ENCODE peak calls at places on chromosomes 5 and 9, in ten cellular contexts. One of them, this sample, is unnamed.

GRCh38 chr9:21096172-21096900 is 18.6 kb upstream of the IFNB1 start:
- DNase-seq in stimulated activated CD8-positive, alpha-beta memory T cell treated with anti-CD3 and anti-CD28 coated beads, Interleukin-2, amount 100 ng/mL, for 48 hours: no peak
- DNase-seq in T-helper 17 cell: peak
- DNase-seq in ELR: peak
- DNase-seq in KG1: no peak
- DNase-seq in putamen: peak
- DNase-seq in central memory CD4-positive, alpha-beta T cell: peak
- DNase-seq in psoas muscle: no peak
- DNase-seq in NCI-H82: no peak
- DNase-seq in HT-29: peak
- DNase-seq in this sample: peak

GRCh38 chr5:177389368-177390169 is 5.3 kb downstream of the SLC34A1 start:
- DNase-seq in putamen: no peak
- DNase-seq in KG1: no peak
- DNase-seq in stimulated activated CD8-positive, alpha-beta memory T cell treated with anti-CD3 and anti-CD28 coated beads, Interleukin-2, amount 100 ng/mL, for 48 hours: no peak
- DNase-seq in ELR: peak
- DNase-seq in NCI-H82: no peak
- DNase-seq in HT-29: peak
- DNase-seq in central memory CD4-positive, alpha-beta T cell: peak
- DNase-seq in T-helper 17 cell: peak
- DNase-seq in psoas muscle: no peak
- DNase-seq in this sample: no peak

GRCh38 chr9:137725598-137725997 is 106.8 kb downstream of the EHMT1 start:
- DNase-seq in putamen: no peak
- DNase-seq in KG1: no peak
- DNase-seq in NCI-H82: no peak
- DNase-seq in T-helper 17 cell: no peak
- DNase-seq in ELR: no peak
- DNase-seq in central memory CD4-positive, alpha-beta T cell: no peak
- DNase-seq in stimulated activated CD8-positive, alpha-beta memory T cell treated with anti-CD3 and anti-CD28 coated beads, Interleukin-2, amount 100 ng/mL, for 48 hours: no peak
- DNase-seq in psoas muscle: no peak
- DNase-seq in HT-29: no peak
- DNase-seq in this sample: no peak

GRCh38 chr9:91516061-91516460 is 92.4 kb upstream of the NFIL3 start:
- DNase-seq in KG1: no peak
- DNase-seq in T-helper 17 cell: no peak
- DNase-seq in NCI-H82: no peak
- DNase-seq in central memory CD4-positive, alpha-beta T cell: no peak
- DNase-seq in HT-29: no peak
- DNase-seq in psoas muscle: no peak
- DNase-seq in putamen: no peak
- DNase-seq in ELR: no peak
- DNase-seq in stimulated activated CD8-positive, alpha-beta memory T cell treated with anti-CD3 and anti-CD28 coated beads, Interleukin-2, amount 100 ng/mL, for 48 hours: no peak
- DNase-seq in this sample: no peak

GRCh38 chr5:126811515-126812198 is 34.7 kb downstream of the LMNB1 start:
- DNase-seq in stimulated activated CD8-positive, alpha-beta memory T cell treated with anti-CD3 and anti-CD28 coated beads, Interleukin-2, amount 100 ng/mL, for 48 hours: no peak
- DNase-seq in NCI-H82: no peak
- DNase-seq in ELR: peak
- DNase-seq in KG1: no peak
- DNase-seq in T-helper 17 cell: no peak
- DNase-seq in central memory CD4-positive, alpha-beta T cell: peak
- DNase-seq in psoas muscle: no peak
- DNase-seq in HT-29: no peak
- DNase-seq in putamen: no peak
- DNase-seq in this sample: no peak

GRCh38 chr5:95670568-95670967 is 12.2 kb downstream of the SPATA9 start:
- DNase-seq in psoas muscle: no peak
- DNase-seq in NCI-H82: no peak
- DNase-seq in KG1: no peak
- DNase-seq in central memory CD4-positive, alpha-beta T cell: no peak
- DNase-seq in putamen: no peak
- DNase-seq in T-helper 17 cell: no peak
- DNase-seq in stimulated activated CD8-positive, alpha-beta memory T cell treated with anti-CD3 and anti-CD28 coated beads, Interleukin-2, amount 100 ng/mL, for 48 hours: no peak
- DNase-seq in HT-29: no peak
- DNase-seq in ELR: no peak
- DNase-seq in this sample: no peak

GRCh38 chr9:120524038-120524437 is 55.9 kb downstream of the CDK5RAP2 start:
- DNase-seq in T-helper 17 cell: no peak
- DNase-seq in central memory CD4-positive, alpha-beta T cell: no peak
- DNase-seq in KG1: no peak
- DNase-seq in HT-29: no peak
- DNase-seq in stimulated activated CD8-positive, alpha-beta memory T cell treated with anti-CD3 and anti-CD28 coated beads, Interleukin-2, amount 100 ng/mL, for 48 hours: no peak
- DNase-seq in NCI-H82: no peak
- DNase-seq in ELR: no peak
- DNase-seq in psoas muscle: no peak
- DNase-seq in putamen: no peak
- DNase-seq in this sample: no peak

GRCh38 chr9:135144581-135145108 is 57.2 kb downstream of the OLFM1 start:
- DNase-seq in HT-29: no peak
- DNase-seq in T-helper 17 cell: no peak
- DNase-seq in central memory CD4-positive, alpha-beta T cell: no peak
- DNase-seq in ELR: no peak
- DNase-seq in KG1: no peak
- DNase-seq in NCI-H82: peak
- DNase-seq in psoas muscle: no peak
- DNase-seq in stimulated activated CD8-positive, alpha-beta memory T cell treated with anti-CD3 and anti-CD28 coated beads, Interleukin-2, amount 100 ng/mL, for 48 hours: no peak
- DNase-seq in putamen: no peak
- DNase-seq in this sample: no peak

GRCh38 chr5:159324097-159324760 is 6.1 kb downstream of the IL12B start:
- DNase-seq in stimulated activated CD8-positive, alpha-beta memory T cell treated with anti-CD3 and anti-CD28 coated beads, Interleukin-2, amount 100 ng/mL, for 48 hours: no peak
- DNase-seq in central memory CD4-positive, alpha-beta T cell: no peak
- DNase-seq in ELR: peak
- DNase-seq in putamen: no peak
- DNase-seq in T-helper 17 cell: no peak
- DNase-seq in HT-29: no peak
- DNase-seq in KG1: no peak
- DNase-seq in NCI-H82: peak
- DNase-seq in psoas muscle: no peak
- DNase-seq in this sample: no peak

GRCh38 chr5:139812323-139812722 is 16.7 kb downstream of the PSD2 start:
- DNase-seq in psoas muscle: peak
- DNase-seq in NCI-H82: no peak
- DNase-seq in T-helper 17 cell: no peak
- DNase-seq in central memory CD4-positive, alpha-beta T cell: no peak
- DNase-seq in putamen: no peak
- DNase-seq in KG1: no peak
- DNase-seq in stimulated activated CD8-positive, alpha-beta memory T cell treated with anti-CD3 and anti-CD28 coated beads, Interleukin-2, amount 100 ng/mL, for 48 hours: no peak
- DNase-seq in HT-29: no peak
- DNase-seq in ELR: no peak
- DNase-seq in this sample: no peak

GRCh38 chr5:111742595-111742994 is 14.4 kb downstream of the NREP start:
- DNase-seq in HT-29: no peak
- DNase-seq in KG1: no peak
- DNase-seq in ELR: peak
- DNase-seq in putamen: no peak
- DNase-seq in stimulated activated CD8-positive, alpha-beta memory T cell treated with anti-CD3 and anti-CD28 coated beads, Interleukin-2, amount 100 ng/mL, for 48 hours: no peak
- DNase-seq in NCI-H82: no peak
- DNase-seq in central memory CD4-positive, alpha-beta T cell: no peak
- DNase-seq in psoas muscle: no peak
- DNase-seq in T-helper 17 cell: no peak
- DNase-seq in this sample: peak

GRCh38 chr9:2016411-2017208 is 1.5 kb downstream of the SMARCA2 start:
- DNase-seq in KG1: peak
- DNase-seq in NCI-H82: peak
- DNase-seq in HT-29: peak
- DNase-seq in ELR: peak
- DNase-seq in stimulated activated CD8-positive, alpha-beta memory T cell treated with anti-CD3 and anti-CD28 coated beads, Interleukin-2, amount 100 ng/mL, for 48 hours: peak
- DNase-seq in central memory CD4-positive, alpha-beta T cell: peak
- DNase-seq in T-helper 17 cell: peak
- DNase-seq in psoas muscle: peak
- DNase-seq in putamen: peak
- DNase-seq in this sample: peak

GRCh38 chr5:77718934-77719610 is 57.1 kb downstream of the TBCA start:
- DNase-seq in NCI-H82: no peak
- DNase-seq in T-helper 17 cell: no peak
- DNase-seq in putamen: no peak
- DNase-seq in stimulated activated CD8-positive, alpha-beta memory T cell treated with anti-CD3 and anti-CD28 coated beads, Interleukin-2, amount 100 ng/mL, for 48 hours: no peak
- DNase-seq in central memory CD4-positive, alpha-beta T cell: no peak
- DNase-seq in KG1: no peak
- DNase-seq in ELR: no peak
- DNase-seq in psoas muscle: no peak
- DNase-seq in HT-29: no peak
- DNase-seq in this sample: no peak

GRCh38 chr5:140273401-140273877 is 29.5 kb downstream of the PFDN1 start:
- DNase-seq in HT-29: no peak
- DNase-seq in central memory CD4-positive, alpha-beta T cell: no peak
- DNase-seq in stimulated activated CD8-positive, alpha-beta memory T cell treated with anti-CD3 and anti-CD28 coated beads, Interleukin-2, amount 100 ng/mL, for 48 hours: no peak
- DNase-seq in KG1: no peak
- DNase-seq in ELR: no peak
- DNase-seq in psoas muscle: no peak
- DNase-seq in NCI-H82: no peak
- DNase-seq in T-helper 17 cell: no peak
- DNase-seq in putamen: no peak
- DNase-seq in this sample: no peak

GRCh38 chr5:173247504-173247903 is 12.5 kb upstream of the NKX2-5 start:
- DNase-seq in putamen: no peak
- DNase-seq in psoas muscle: no peak
- DNase-seq in central memory CD4-positive, alpha-beta T cell: no peak
- DNase-seq in ELR: no peak
- DNase-seq in NCI-H82: no peak
- DNase-seq in T-helper 17 cell: no peak
- DNase-seq in KG1: no peak
- DNase-seq in HT-29: no peak
- DNase-seq in stimulated activated CD8-positive, alpha-beta memory T cell treated with anti-CD3 and anti-CD28 coated beads, Interleukin-2, amount 100 ng/mL, for 48 hours: no peak
- DNase-seq in this sample: no peak

GRCh38 chr5:35319231-35320002 is 89.1 kb upstream of the PRLR start:
- DNase-seq in ELR: peak
- DNase-seq in HT-29: no peak
- DNase-seq in NCI-H82: no peak
- DNase-seq in putamen: peak
- DNase-seq in stimulated activated CD8-positive, alpha-beta memory T cell treated with anti-CD3 and anti-CD28 coated beads, Interleukin-2, amount 100 ng/mL, for 48 hours: peak
- DNase-seq in central memory CD4-positive, alpha-beta T cell: no peak
- DNase-seq in T-helper 17 cell: no peak
- DNase-seq in psoas muscle: peak
- DNase-seq in KG1: peak
- DNase-seq in this sample: no peak

GRCh38 chr5:111694183-111694582 is 62.8 kb downstream of the NREP start:
- DNase-seq in HT-29: no peak
- DNase-seq in psoas muscle: no peak
- DNase-seq in stimulated activated CD8-positive, alpha-beta memory T cell treated with anti-CD3 and anti-CD28 coated beads, Interleukin-2, amount 100 ng/mL, for 48 hours: no peak
- DNase-seq in ELR: peak
- DNase-seq in NCI-H82: no peak
- DNase-seq in putamen: no peak
- DNase-seq in T-helper 17 cell: no peak
- DNase-seq in central memory CD4-positive, alpha-beta T cell: no peak
- DNase-seq in KG1: no peak
- DNase-seq in this sample: no peak

GRCh38 chr9:11933926-11934325 is 759.3 kb upstream of the TYRP1 start:
- DNase-seq in ELR: no peak
- DNase-seq in stimulated activated CD8-positive, alpha-beta memory T cell treated with anti-CD3 and anti-CD28 coated beads, Interleukin-2, amount 100 ng/mL, for 48 hours: no peak
- DNase-seq in T-helper 17 cell: no peak
- DNase-seq in HT-29: no peak
- DNase-seq in KG1: no peak
- DNase-seq in NCI-H82: peak
- DNase-seq in putamen: no peak
- DNase-seq in central memory CD4-positive, alpha-beta T cell: no peak
- DNase-seq in psoas muscle: no peak
- DNase-seq in this sample: peak

GRCh38 chr5:154190652-154191304 is at the start of gene GALNT10:
- DNase-seq in putamen: peak
- DNase-seq in central memory CD4-positive, alpha-beta T cell: peak
- DNase-seq in HT-29: peak
- DNase-seq in psoas muscle: peak
- DNase-seq in KG1: peak
- DNase-seq in T-helper 17 cell: no peak
- DNase-seq in NCI-H82: peak
- DNase-seq in ELR: peak
- DNase-seq in stimulated activated CD8-positive, alpha-beta memory T cell treated with anti-CD3 and anti-CD28 coated beads, Interleukin-2, amount 100 ng/mL, for 48 hours: peak
- DNase-seq in this sample: peak

GRCh38 chr5:27341342-27341741 is 303.0 kb upstream of the CDH9 start:
- DNase-seq in KG1: no peak
- DNase-seq in psoas muscle: no peak
- DNase-seq in putamen: no peak
- DNase-seq in central memory CD4-positive, alpha-beta T cell: no peak
- DNase-seq in NCI-H82: no peak
- DNase-seq in stimulated activated CD8-positive, alpha-beta memory T cell treated with anti-CD3 and anti-CD28 coated beads, Interleukin-2, amount 100 ng/mL, for 48 hours: no peak
- DNase-seq in ELR: no peak
- DNase-seq in T-helper 17 cell: no peak
- DNase-seq in HT-29: no peak
- DNase-seq in this sample: no peak

GRCh38 chr9:79642671-79643070 is 70.9 kb downstream of the TLE4 start:
- DNase-seq in T-helper 17 cell: no peak
- DNase-seq in HT-29: no peak
- DNase-seq in ELR: no peak
- DNase-seq in KG1: no peak
- DNase-seq in putamen: no peak
- DNase-seq in psoas muscle: no peak
- DNase-seq in stimulated activated CD8-positive, alpha-beta memory T cell treated with anti-CD3 and anti-CD28 coated beads, Interleukin-2, amount 100 ng/mL, for 48 hours: no peak
- DNase-seq in central memory CD4-positive, alpha-beta T cell: no peak
- DNase-seq in NCI-H82: peak
- DNase-seq in this sample: no peak

GRCh38 chr9:77977210-77977611 is 54.4 kb downstream of the GNAQ start:
- DNase-seq in putamen: peak
- DNase-seq in ELR: peak
- DNase-seq in stimulated activated CD8-positive, alpha-beta memory T cell treated with anti-CD3 and anti-CD28 coated beads, Interleukin-2, amount 100 ng/mL, for 48 hours: peak
- DNase-seq in T-helper 17 cell: peak
- DNase-seq in NCI-H82: no peak
- DNase-seq in central memory CD4-positive, alpha-beta T cell: peak
- DNase-seq in psoas muscle: peak
- DNase-seq in KG1: no peak
- DNase-seq in HT-29: peak
- DNase-seq in this sample: no peak

GRCh38 chr9:79581388-79581787 is 9.6 kb downstream of the TLE4 start:
- DNase-seq in T-helper 17 cell: no peak
- DNase-seq in stimulated activated CD8-positive, alpha-beta memory T cell treated with anti-CD3 and anti-CD28 coated beads, Interleukin-2, amount 100 ng/mL, for 48 hours: no peak
- DNase-seq in KG1: no peak
- DNase-seq in ELR: peak
- DNase-seq in central memory CD4-positive, alpha-beta T cell: peak
- DNase-seq in HT-29: peak
- DNase-seq in psoas muscle: no peak
- DNase-seq in putamen: no peak
- DNase-seq in NCI-H82: peak
- DNase-seq in this sample: no peak

GRCh38 chr5:170145462-170145861 is 39.8 kb downstream of the FOXI1 start:
- DNase-seq in psoas muscle: no peak
- DNase-seq in stimulated activated CD8-positive, alpha-beta memory T cell treated with anti-CD3 and anti-CD28 coated beads, Interleukin-2, amount 100 ng/mL, for 48 hours: no peak
- DNase-seq in NCI-H82: peak
- DNase-seq in HT-29: no peak
- DNase-seq in central memory CD4-positive, alpha-beta T cell: no peak
- DNase-seq in T-helper 17 cell: no peak
- DNase-seq in KG1: no peak
- DNase-seq in ELR: peak
- DNase-seq in putamen: no peak
- DNase-seq in this sample: no peak

GRCh38 chr5:176559683-176560082 is 10.5 kb downstream of the CDHR2 start:
- DNase-seq in psoas muscle: no peak
- DNase-seq in central memory CD4-positive, alpha-beta T cell: peak
- DNase-seq in KG1: no peak
- DNase-seq in T-helper 17 cell: no peak
- DNase-seq in putamen: no peak
- DNase-seq in HT-29: peak
- DNase-seq in stimulated activated CD8-positive, alpha-beta memory T cell treated with anti-CD3 and anti-CD28 coated beads, Interleukin-2, amount 100 ng/mL, for 48 hours: no peak
- DNase-seq in NCI-H82: peak
- DNase-seq in ELR: no peak
- DNase-seq in this sample: no peak

GRCh38 chr9:469672-470040 is 255.0 kb downstream of the DOCK8 start:
- DNase-seq in ELR: no peak
- DNase-seq in T-helper 17 cell: peak
- DNase-seq in central memory CD4-positive, alpha-beta T cell: no peak
- DNase-seq in putamen: no peak
- DNase-seq in psoas muscle: peak
- DNase-seq in stimulated activated CD8-positive, alpha-beta memory T cell treated with anti-CD3 and anti-CD28 coated beads, Interleukin-2, amount 100 ng/mL, for 48 hours: peak
- DNase-seq in HT-29: no peak
- DNase-seq in KG1: no peak
- DNase-seq in NCI-H82: peak
- DNase-seq in this sample: no peak

GRCh38 chr5:64165500-64166200 is at the start of gene RNF180:
- DNase-seq in ELR: peak
- DNase-seq in HT-29: no peak
- DNase-seq in NCI-H82: peak
- DNase-seq in putamen: peak
- DNase-seq in central memory CD4-positive, alpha-beta T cell: no peak
- DNase-seq in KG1: no peak
- DNase-seq in T-helper 17 cell: no peak
- DNase-seq in stimulated activated CD8-positive, alpha-beta memory T cell treated with anti-CD3 and anti-CD28 coated beads, Interleukin-2, amount 100 ng/mL, for 48 hours: no peak
- DNase-seq in psoas muscle: peak
- DNase-seq in this sample: peak

GRCh38 chr5:179176571-179177230 is 116.5 kb downstream of the ZNF354C start:
- DNase-seq in central memory CD4-positive, alpha-beta T cell: no peak
- DNase-seq in HT-29: no peak
- DNase-seq in NCI-H82: no peak
- DNase-seq in T-helper 17 cell: no peak
- DNase-seq in psoas muscle: no peak
- DNase-seq in KG1: no peak
- DNase-seq in ELR: no peak
- DNase-seq in stimulated activated CD8-positive, alpha-beta memory T cell treated with anti-CD3 and anti-CD28 coated beads, Interleukin-2, amount 100 ng/mL, for 48 hours: no peak
- DNase-seq in putamen: peak
- DNase-seq in this sample: no peak

This sample was measured in NCI-H774.